ENCODE peak calls at places on chromosomes 2 and 18, in seven cellular contexts. Z, C, R, M, U, L and V are unnamed samples. For H3K4me1, the result is how much of the 10 kb centered on the place peaks cover.

GRCh38 chr2:46364797-46365457 is 67.7 kb downstream of the EPAS1 start:
- DNase-seq in Z (no peak), C (no peak), R (peak), M (peak), U (peak), L (peak), V (no peak)

GRCh38 chr18:76380127-76380729 is 114.8 kb downstream of the ZNF516 start:
- DNase-seq in Z (no peak), C (peak), R (no peak), M (no peak), U (no peak), L (no peak), V (no peak)

GRCh38 chr2:48120759-48121242 is 214.5 kb upstream of the FBXO11 start:
- DNase-seq in Z (no peak), C (no peak), R (no peak), M (no peak), U (no peak), L (no peak), V (no peak)

GRCh38 chr2:981258-981657 is 30.6 kb downstream of the SNTG2 start:
- DNase-seq in Z (no peak), C (no peak), R (no peak), M (no peak), U (no peak), L (no peak), V (no peak)

GRCh38 chr2:108449410-108450200 is 599 bp downstream of the GCC2 start:
- DNase-seq in Z (no peak), C (no peak), R (peak), M (no peak), U (peak), L (peak), V (no peak)

GRCh38 chr2:66929632-66930385 is 467.3 kb upstream of the ETAA1 start:
- DNase-seq in Z (peak), C (no peak), R (peak), M (peak), U (no peak), L (no peak), V (no peak)

GRCh38 chr2:134979203-134979602 is 60.6 kb downstream of the CCNT2 start:
- DNase-seq in Z (no peak), C (no peak), R (no peak), M (no peak), U (no peak), L (no peak), V (no peak)

GRCh38 chr2:83253848-83254247 is 1205.2 kb downstream of the SUCLG1 start:
- DNase-seq in Z (no peak), C (no peak), R (no peak), M (no peak), U (no peak), L (no peak), V (no peak)

GRCh38 chr18:34224423-34225217 is at the start of gene NOL4:
- DNase-seq in Z (peak), C (peak), R (peak), M (peak), U (no peak), L (no peak), V (no peak)

GRCh38 chr2:100629309-100629708 is 66.5 kb downstream of the PDCL3 start:
- DNase-seq in Z (no peak), C (no peak), R (no peak), M (no peak), U (no peak), L (no peak), V (no peak)

GRCh38 chr2:20242727-20243377 is 17.9 kb upstream of the SDC1 start:
- DNase-seq in Z (no peak), C (no peak), R (no peak), M (no peak), U (no peak), L (no peak), V (no peak)

GRCh38 chr2:154455871-154456270 is 242.6 kb upstream of the KCNJ3 start:
- DNase-seq in Z (no peak), C (no peak), R (peak), M (no peak), U (no peak), L (no peak), V (no peak)

GRCh38 chr2:230828272-230828961 is 36.3 kb upstream of the ITM2C start:
- DNase-seq in Z (no peak), C (peak), R (peak), M (no peak), U (no peak), L (no peak), V (no peak)

GRCh38 chr2:45275235-45275805 is 266.1 kb upstream of the SIX2 start:
- DNase-seq in Z (no peak), C (no peak), R (peak), M (no peak), U (no peak), L (no peak), V (no peak)

GRCh38 chr18:45930953-45931352 is 36.2 kb downstream of the EPG5 start:
- DNase-seq in Z (no peak), C (no peak), R (no peak), M (no peak), U (no peak), L (peak), V (no peak)

GRCh38 chr18:48683197-48683596 is 144.4 kb downstream of the CTIF start:
- DNase-seq in Z (no peak), C (no peak), R (no peak), M (no peak), U (no peak), L (no peak), V (no peak)

GRCh38 chr18:44541159-44541558 is 139.5 kb upstream of the SETBP1 start:
- DNase-seq in Z (no peak), C (peak), R (no peak), M (no peak), U (no peak), L (no peak), V (no peak)

GRCh38 chr2:121294881-121295840 is 10.2 kb upstream of the TFCP2L1 start:
- DNase-seq in Z (no peak), C (no peak), R (no peak), M (no peak), U (no peak), L (no peak), V (no peak)

GRCh38 chr2:151150325-151150724 is 111.3 kb downstream of the RBM43 start:
- DNase-seq in Z (no peak), C (no peak), R (no peak), M (no peak), U (no peak), L (no peak), V (no peak)

GRCh38 chr18:32349728-32350395 is 120.8 kb downstream of the GAREM1 start:
- DNase-seq in Z (no peak), C (peak), R (peak), M (peak), U (no peak), L (no peak), V (no peak)

GRCh38 chr2:222355860-222356259 is 57.1 kb upstream of the PAX3 start:
- DNase-seq in Z (no peak), C (no peak), R (no peak), M (no peak), U (no peak), L (no peak), V (no peak)

GRCh38 chr2:33184026-33184425 is 237.3 kb downstream of the LTBP1 start:
- DNase-seq in Z (no peak), C (no peak), R (no peak), M (no peak), U (no peak), L (no peak), V (no peak)

GRCh38 chr2:74532222-74532621 is 2.5 kb downstream of the HTRA2 start:
- DNase-seq in Z (no peak), C (no peak), R (peak), M (no peak), U (no peak), L (peak), V (no peak)

GRCh38 chr18:2515408-2515807 is 55.9 kb downstream of the METTL4 start:
- DNase-seq in Z (no peak), C (no peak), R (peak), M (no peak), U (no peak), L (no peak), V (no peak)

GRCh38 chr2:60728855-60729254 is 27.2 kb upstream of the PAPOLG start:
- DNase-seq in Z (no peak), C (no peak), R (no peak), M (no peak), U (no peak), L (no peak), V (no peak)

GRCh38 chr2:72570401-72570800 is 255.4 kb downstream of the EXOC6B start:
- DNase-seq in Z (no peak), C (no peak), R (peak), M (no peak), U (no peak), L (no peak), V (no peak)

GRCh38 chr2:199932312-199932855 is 21.3 kb downstream of the C2orf69 start:
- DNase-seq in Z (no peak), C (no peak), R (no peak), M (no peak), U (no peak), L (no peak), V (no peak)

GRCh38 chr2:67842375-67842959 is 220.3 kb downstream of the C1D start:
- DNase-seq in Z (no peak), C (no peak), R (no peak), M (no peak), U (no peak), L (no peak), V (no peak)

GRCh38 chr2:127106457-127106997 is 427 bp downstream of the BIN1 start:
- DNase-seq in Z (peak), C (no peak), R (no peak), M (no peak), U (no peak), L (peak), V (peak)

GRCh38 chr2:161954103-161954502 is 119.9 kb downstream of the DPP4 start:
- DNase-seq in Z (no peak), C (no peak), R (no peak), M (no peak), U (no peak), L (peak), V (peak)

GRCh38 chr2:144084114-144084661 is 435.7 kb downstream of the ZEB2 start:
- DNase-seq in Z (no peak), C (no peak), R (peak), M (no peak), U (no peak), L (no peak), V (no peak)

GRCh38 chr2:70985956-70986355 is 7.5 kb downstream of the ANKRD53 start:
- DNase-seq in Z (no peak), C (peak), R (no peak), M (peak), U (no peak), L (no peak), V (no peak)

GRCh38 chr18:22067682-22068081 is 101.7 kb upstream of the GATA6 start:
- DNase-seq in Z (no peak), C (no peak), R (no peak), M (no peak), U (no peak), L (no peak), V (no peak)

GRCh38 chr18:25289040-25289631 is 62.8 kb downstream of the ZNF521 start:
- DNase-seq in Z (no peak), C (no peak), R (peak), M (peak), U (no peak), L (no peak), V (no peak)

GRCh38 chr2:120780402-120780801 is 44.7 kb downstream of the GLI2 start:
- DNase-seq in Z (no peak), C (no peak), R (no peak), M (no peak), U (no peak), L (no peak), V (no peak)

DNA sequence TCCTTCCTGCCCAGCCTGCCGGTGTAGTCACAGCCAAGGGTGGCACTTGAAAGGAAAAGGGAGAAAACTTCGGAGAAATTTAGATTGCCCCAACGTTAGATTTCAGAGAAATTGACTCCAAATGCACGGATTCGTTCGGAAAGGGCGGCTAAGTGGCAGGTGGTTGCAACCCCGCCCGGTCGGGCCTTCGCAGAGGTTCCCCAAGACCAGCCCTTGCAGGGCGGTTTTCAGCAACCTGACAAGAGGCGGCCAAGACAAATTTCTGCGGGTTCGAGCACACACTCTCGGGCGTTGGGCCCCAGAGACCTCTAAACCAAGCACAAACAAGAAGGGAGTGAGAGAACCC is 4.8 kb downstream of the ONECUT2 start:
- DNase-seq in Z (no peak), C (no peak), R (no peak), M (no peak), U (no peak), L (no peak), V (no peak)
- H3K4me1 ChIP-seq in Z (under half), C (under half), R (under half), M (under half), U (under half), L (under half), V (under half)

GRCh38 chr18:31233550-31234306 is 71.1 kb upstream of the DSC1 start:
- DNase-seq in Z (no peak), C (no peak), R (no peak), M (no peak), U (no peak), L (no peak), V (no peak)
- H3K27ac ChIP-seq in Z (no peak), C (no peak), R (no peak), M (no peak), U (no peak), L (no peak), V (no peak)

DNA sequence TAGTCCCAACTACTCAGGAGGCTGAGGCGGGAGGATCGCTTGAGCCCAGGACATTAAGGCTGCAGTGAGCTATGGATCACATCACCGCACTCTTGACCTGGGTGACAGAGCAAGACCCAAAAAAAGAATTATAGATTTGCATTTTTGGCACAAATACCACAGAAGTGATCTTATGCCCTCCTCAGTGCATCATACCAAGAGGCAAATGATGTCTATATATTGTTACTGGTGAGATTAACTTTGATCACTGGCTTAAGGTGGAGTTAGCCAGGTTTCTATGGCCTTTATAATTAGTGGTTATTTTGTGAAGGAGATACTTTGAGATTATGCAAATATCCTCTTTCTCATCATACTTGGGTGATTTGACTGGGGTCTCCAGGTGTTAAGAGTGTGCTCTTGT is 22.1 kb upstream of the CATIP start:
- DNase-seq in Z (no peak), C (no peak), R (no peak), M (no peak), U (no peak), L (no peak), V (no peak)
- H3K4me3 ChIP-seq in Z (no peak), C (no peak), R (no peak), M (no peak), U (no peak), L (no peak), V (no peak)

GRCh38 chr2:217431577-217432269 is 571.1 kb downstream of the TNS1 start:
- DNase-seq in Z (no peak), C (no peak), R (peak), M (no peak), U (no peak), L (no peak), V (no peak)
- H3K4me1 ChIP-seq in Z (under half), C (under half), R (under half), M (under half), U (under half), L (under half), V (under half)

GRCh38 chr2:173161516-173161915 is 85.9 kb downstream of the MAP3K20 start:
- DNase-seq in Z (no peak), C (no peak), R (no peak), M (no peak), U (no peak), L (no peak), V (no peak)
- H3K27ac ChIP-seq in Z (no peak), C (peak), R (peak), M (no peak), U (no peak), L (no peak), V (no peak)

DNA sequence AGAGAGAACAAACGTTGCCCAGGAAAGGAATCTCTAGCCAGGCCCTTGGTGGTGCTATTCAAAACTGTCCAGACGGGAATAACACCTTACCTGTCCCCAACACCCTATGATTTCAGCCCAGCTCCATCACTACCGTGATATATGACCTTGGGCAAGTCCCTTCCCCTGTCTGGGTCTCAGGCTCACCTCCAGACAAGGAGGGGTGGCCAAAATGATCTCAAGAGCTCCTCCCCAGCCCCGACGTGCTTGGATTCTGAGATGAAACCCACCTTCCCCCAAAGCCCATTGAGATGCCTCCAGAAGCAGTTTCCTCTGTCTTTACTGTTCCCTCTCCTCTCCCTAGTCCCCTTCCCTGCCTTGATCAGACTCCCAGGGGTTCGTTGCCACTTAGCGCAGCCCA is 1.5 kb downstream of the KCNK3 start:
- DNase-seq in Z (no peak), C (no peak), R (no peak), M (no peak), U (no peak), L (no peak), V (no peak)
- H3K4me3 ChIP-seq in Z (peak), C (peak), R (no peak), M (no peak), U (no peak), L (no peak), V (no peak)

DNA sequence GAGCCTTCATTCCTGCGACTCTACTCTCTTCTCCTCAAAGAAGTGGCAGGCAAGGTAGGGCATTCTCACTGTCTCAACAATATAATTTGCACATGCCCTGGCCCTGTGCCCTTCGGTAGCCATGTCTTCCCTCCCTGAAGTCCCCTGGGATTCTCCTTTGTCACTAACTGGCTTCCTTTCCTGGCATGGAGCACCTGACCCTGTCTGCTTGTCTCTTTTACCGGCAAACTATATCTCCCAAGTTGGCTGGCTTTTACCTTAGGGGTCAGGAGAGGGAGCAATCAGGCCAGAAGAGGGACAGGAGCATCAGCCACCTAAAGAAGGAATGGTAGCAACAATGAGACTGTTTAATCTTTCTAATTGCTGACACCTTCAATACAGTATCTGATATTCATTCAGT is 51.9 kb upstream of the RMDN2 start:
- DNase-seq in Z (no peak), C (no peak), R (no peak), M (no peak), U (no peak), L (no peak), V (no peak)
- H3K4me1 ChIP-seq in Z (under half), C (under half), R (under half), M (under half), U (under half), L (under half), V (under half)

DNA sequence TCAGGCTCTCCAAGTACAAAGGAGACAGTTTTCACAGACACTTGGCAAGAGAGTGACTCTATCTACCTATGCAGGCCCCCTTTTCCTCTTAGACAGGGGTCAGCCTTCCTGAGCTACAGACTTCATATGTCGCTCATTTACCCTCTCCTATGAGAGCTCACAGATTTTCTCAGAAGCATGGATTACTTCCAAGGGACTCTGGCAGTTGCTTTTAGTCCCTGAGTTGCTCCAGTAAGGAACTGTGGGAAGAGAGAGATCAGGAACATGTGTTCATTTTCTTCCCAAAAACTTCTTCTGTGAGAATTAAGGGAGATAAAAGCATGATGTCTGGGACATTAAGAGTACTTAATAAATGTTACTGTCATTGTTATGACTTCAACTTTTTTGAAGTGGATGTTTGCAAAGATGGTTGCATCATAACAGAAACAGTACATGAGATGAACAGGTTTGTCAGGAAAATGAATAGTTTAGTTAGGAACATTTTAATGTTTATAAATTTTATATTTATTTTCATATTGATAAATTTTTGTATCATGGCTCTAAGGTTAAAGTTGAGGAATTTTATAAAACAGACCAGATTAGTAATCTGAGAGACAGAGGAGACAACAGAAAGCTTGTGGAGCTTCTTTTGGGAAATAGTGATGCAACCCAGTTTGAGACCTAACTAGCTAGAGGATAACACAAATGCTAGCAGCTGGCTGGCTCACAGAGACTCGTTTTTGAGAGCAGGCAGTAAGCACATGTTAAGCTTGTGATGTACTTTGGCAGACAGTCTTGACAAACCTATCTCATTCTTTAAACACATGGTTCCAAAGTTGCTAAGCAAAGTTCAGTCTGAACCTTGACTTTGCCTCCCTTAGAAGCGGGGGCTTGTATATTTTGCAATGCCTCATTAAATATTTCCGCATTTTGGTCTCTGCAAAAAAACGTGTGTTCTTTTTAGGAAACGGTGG is 21.7 kb upstream of the UGP2 start:
- DNase-seq in Z (no peak), C (peak), R (peak), M (peak), U (no peak), L (no peak), V (no peak)
- H3K27ac ChIP-seq in Z (peak), C (peak), R (no peak), M (peak), U (no peak), L (no peak), V (no peak)

GRCh38 chr2:204913312-204913711 is 368.0 kb downstream of the PARD3B start:
- DNase-seq in Z (no peak), C (no peak), R (no peak), M (no peak), U (no peak), L (no peak), V (peak)
- H3K4me3 ChIP-seq in Z (no peak), C (no peak), R (no peak), M (no peak), U (no peak), L (no peak), V (no peak)